ENCODE peak calls at places on chromosome 20, in eight cellular contexts. G is stimulated activated CD4-positive, alpha-beta T cell treated with anti-CD3 and anti-CD28 coated beads, TNF-alpha, amount 100 ng/mL, for 4 hours; C is upper lobe of right lung; E is CD8-positive, alpha-beta memory T cell; Y is amniotic stem cell; R is effector CD8-positive, alpha-beta T cell; Q is bronchial epithelial cell; L is DMS153. J is an unnamed sample.

GRCh38 chr20:59441860-59442810 is 141.7 kb downstream of the EDN3 start:
- DNase-seq in G (no peak), C (no peak), E (no peak), Y (no peak), R (no peak), Q (no peak), L (no peak), J (no peak)

GRCh38 chr20:22905667-22906066 is 129.4 kb upstream of the SSTR4 start:
- DNase-seq in G (no peak), C (no peak), E (no peak), Y (no peak), R (no peak), Q (no peak), L (no peak), J (no peak)

GRCh38 chr20:50788045-50788867 is 6.6 kb upstream of the BCAS4 start:
- DNase-seq in G (no peak), C (no peak), E (no peak), Y (no peak), R (no peak), Q (peak; percentile 54), L (no peak), J (peak; percentile 72)

GRCh38 chr20:60935971-60936370 is 316.1 kb upstream of the CDH4 start:
- DNase-seq in G (no peak), C (no peak), E (no peak), Y (no peak), R (no peak), Q (no peak), L (no peak), J (no peak)

GRCh38 chr20:10806539-10806938 is 132.7 kb upstream of the JAG1 start:
- DNase-seq in G (no peak), C (no peak), E (no peak), Y (no peak), R (no peak), Q (no peak), L (no peak), J (no peak)

GRCh38 chr20:38434310-38434741 is 802 bp downstream of the SNHG17 start:
- DNase-seq in G (no peak), C (no peak), E (peak; percentile 46), Y (peak; percentile 6), R (no peak), Q (no peak), L (no peak), J (no peak)

GRCh38 chr20:36339646-36340592 is 33.8 kb downstream of the DLGAP4 start:
- DNase-seq in G (no peak), C (no peak), E (no peak), Y (no peak), R (no peak), Q (no peak), L (no peak), J (no peak)

GRCh38 chr20:48260370-48260769 is 475.1 kb upstream of the SULF2 start:
- DNase-seq in G (no peak), C (no peak), E (no peak), Y (no peak), R (no peak), Q (no peak), L (peak; percentile 17), J (peak; percentile 17)

GRCh38 chr20:881051-881820 is 34.9 kb downstream of the ANGPT4 start:
- DNase-seq in G (no peak), C (no peak), E (no peak), Y (no peak), R (no peak), Q (peak; percentile 83), L (no peak), J (peak; percentile 82)

GRCh38 chr20:58839474-58839874 is 11.2 kb downstream of the GNAS-AS1 start:
- DNase-seq in G (peak; percentile 22), C (no peak), E (peak; percentile 27), Y (no peak), R (peak; percentile 8), Q (no peak), L (no peak), J (peak; percentile 32)

J was measured in kidney tubule cell.